ENCODE peak calls at places on chromosome 20, in six cellular contexts. One of them, this sample, is unnamed.

GRCh38 chr20:34262488-34263288 is 21.5 kb downstream of the ASIP start:
- DNase-seq in breast epithelium: no peak
- DNase-seq in coronary artery: no peak
- DNase-seq in small intestine: peak; percentile 15
- DNase-seq in tibial artery: no peak
- DNase-seq in sigmoid colon: peak; percentile 77
- DNase-seq in this sample: no peak

GRCh38 chr20:4949833-4950178 is 51.5 kb downstream of the SLC23A2 start:
- DNase-seq in sigmoid colon: no peak
- DNase-seq in tibial artery: no peak
- DNase-seq in coronary artery: no peak
- DNase-seq in breast epithelium: no peak
- DNase-seq in small intestine: no peak
- DNase-seq in this sample: no peak

GRCh38 chr20:32982617-32983458 is 21.4 kb downstream of the SUN5 start:
- DNase-seq in small intestine: peak; percentile 12
- DNase-seq in tibial artery: no peak
- DNase-seq in sigmoid colon: no peak
- DNase-seq in breast epithelium: no peak
- DNase-seq in coronary artery: no peak
- DNase-seq in this sample: peak; percentile 78

GRCh38 chr20:23668477-23668951 is 20.3 kb downstream of the CST4 start:
- DNase-seq in breast epithelium: no peak
- DNase-seq in sigmoid colon: peak; percentile 74
- DNase-seq in coronary artery: no peak
- DNase-seq in tibial artery: peak; percentile 57
- DNase-seq in small intestine: peak; percentile 61
- DNase-seq in this sample: no peak

GRCh38 chr20:39146394-39146793 is 184.2 kb downstream of the DHX35 start:
- DNase-seq in tibial artery: no peak
- DNase-seq in breast epithelium: no peak
- DNase-seq in small intestine: no peak
- DNase-seq in sigmoid colon: no peak
- DNase-seq in coronary artery: no peak
- DNase-seq in this sample: no peak

GRCh38 chr20:4951299-4951698 is 50.0 kb downstream of the SLC23A2 start:
- DNase-seq in small intestine: no peak
- DNase-seq in tibial artery: peak; percentile 51
- DNase-seq in breast epithelium: no peak
- DNase-seq in sigmoid colon: peak; percentile 71
- DNase-seq in coronary artery: no peak
- DNase-seq in this sample: no peak

GRCh38 chr20:401682-402495 is 6.2 kb upstream of the RBCK1 start:
- DNase-seq in tibial artery: no peak
- DNase-seq in breast epithelium: no peak
- DNase-seq in sigmoid colon: no peak
- DNase-seq in coronary artery: no peak
- DNase-seq in small intestine: peak; percentile 85
- DNase-seq in this sample: peak; percentile 80

GRCh38 chr20:40562031-40562430 is 127.0 kb downstream of the MAFB start:
- DNase-seq in tibial artery: no peak
- DNase-seq in small intestine: peak; percentile 51
- DNase-seq in breast epithelium: no peak
- DNase-seq in coronary artery: no peak
- DNase-seq in sigmoid colon: no peak
- DNase-seq in this sample: no peak

GRCh38 chr20:45419188-45420091 is 3.5 kb downstream of the PIGT start:
- DNase-seq in coronary artery: no peak
- DNase-seq in small intestine: peak; percentile 78
- DNase-seq in tibial artery: peak; percentile 82
- DNase-seq in breast epithelium: peak; percentile 85
- DNase-seq in sigmoid colon: peak; percentile 83
- DNase-seq in this sample: peak; percentile 98

GRCh38 chr20:4961746-4962145 is 39.6 kb downstream of the SLC23A2 start:
- DNase-seq in small intestine: no peak
- DNase-seq in coronary artery: no peak
- DNase-seq in breast epithelium: no peak
- DNase-seq in tibial artery: no peak
- DNase-seq in sigmoid colon: no peak
- DNase-seq in this sample: no peak

GRCh38 chr20:3677733-3678132 is 4.1 kb downstream of the ADAM33 start:
- DNase-seq in small intestine: no peak
- DNase-seq in coronary artery: no peak
- DNase-seq in tibial artery: no peak
- DNase-seq in breast epithelium: no peak
- DNase-seq in sigmoid colon: peak; percentile 92
- DNase-seq in this sample: peak; percentile 54

GRCh38 chr20:59784365-59785117 is 148.9 kb downstream of the SYCP2 start:
- DNase-seq in tibial artery: no peak
- DNase-seq in sigmoid colon: peak; percentile 46
- DNase-seq in coronary artery: peak; percentile 40
- DNase-seq in breast epithelium: no peak
- DNase-seq in small intestine: no peak
- DNase-seq in this sample: peak; percentile 69

GRCh38 chr20:8155848-8156602 is 24.0 kb downstream of the PLCB1 start:
- DNase-seq in breast epithelium: no peak
- DNase-seq in coronary artery: no peak
- DNase-seq in small intestine: peak; percentile 29
- DNase-seq in tibial artery: no peak
- DNase-seq in sigmoid colon: no peak
- DNase-seq in this sample: no peak

GRCh38 chr20:17898548-17898994 is 70.0 kb downstream of the SNX5 start:
- DNase-seq in sigmoid colon: peak; percentile 90
- DNase-seq in coronary artery: no peak
- DNase-seq in small intestine: peak; percentile 81
- DNase-seq in breast epithelium: peak; percentile 76
- DNase-seq in tibial artery: peak; percentile 87
- DNase-seq in this sample: no peak

GRCh38 chr20:33433465-33433864 is 10.1 kb downstream of the SNTA1 start:
- DNase-seq in breast epithelium: no peak
- DNase-seq in coronary artery: peak; percentile 89
- DNase-seq in small intestine: no peak
- DNase-seq in tibial artery: peak; percentile 81
- DNase-seq in sigmoid colon: peak; percentile 66
- DNase-seq in this sample: no peak

GRCh38 chr20:25623225-25623735 is 534 bp downstream of the NANP start:
- DNase-seq in coronary artery: no peak
- DNase-seq in tibial artery: peak; percentile 37
- DNase-seq in breast epithelium: no peak
- DNase-seq in small intestine: peak; percentile 33
- DNase-seq in sigmoid colon: peak; percentile 71
- DNase-seq in this sample: no peak

GRCh38 chr20:12837646-12838045 is 171.1 kb upstream of the SPTLC3 start:
- DNase-seq in small intestine: no peak
- DNase-seq in tibial artery: no peak
- DNase-seq in sigmoid colon: no peak
- DNase-seq in breast epithelium: no peak
- DNase-seq in coronary artery: no peak
- DNase-seq in this sample: no peak

GRCh38 chr20:36344517-36345132 is 38.5 kb downstream of the DLGAP4 start:
- DNase-seq in breast epithelium: no peak
- DNase-seq in sigmoid colon: no peak
- DNase-seq in coronary artery: no peak
- DNase-seq in tibial artery: no peak
- DNase-seq in small intestine: peak; percentile 33
- DNase-seq in this sample: peak; percentile 84

GRCh38 chr20:36342316-36342715 is 36.2 kb downstream of the DLGAP4 start:
- DNase-seq in coronary artery: no peak
- DNase-seq in tibial artery: no peak
- DNase-seq in sigmoid colon: no peak
- DNase-seq in breast epithelium: no peak
- DNase-seq in small intestine: no peak
- DNase-seq in this sample: no peak

GRCh38 chr20:36342721-36343120 is 36.6 kb downstream of the DLGAP4 start:
- DNase-seq in tibial artery: no peak
- DNase-seq in sigmoid colon: no peak
- DNase-seq in small intestine: no peak
- DNase-seq in coronary artery: no peak
- DNase-seq in breast epithelium: no peak
- DNase-seq in this sample: no peak

GRCh38 chr20:36341331-36342020 is 35.3 kb downstream of the DLGAP4 start:
- DNase-seq in breast epithelium: no peak
- DNase-seq in sigmoid colon: no peak
- DNase-seq in coronary artery: no peak
- DNase-seq in small intestine: no peak
- DNase-seq in tibial artery: no peak
- DNase-seq in this sample: no peak

DNA sequence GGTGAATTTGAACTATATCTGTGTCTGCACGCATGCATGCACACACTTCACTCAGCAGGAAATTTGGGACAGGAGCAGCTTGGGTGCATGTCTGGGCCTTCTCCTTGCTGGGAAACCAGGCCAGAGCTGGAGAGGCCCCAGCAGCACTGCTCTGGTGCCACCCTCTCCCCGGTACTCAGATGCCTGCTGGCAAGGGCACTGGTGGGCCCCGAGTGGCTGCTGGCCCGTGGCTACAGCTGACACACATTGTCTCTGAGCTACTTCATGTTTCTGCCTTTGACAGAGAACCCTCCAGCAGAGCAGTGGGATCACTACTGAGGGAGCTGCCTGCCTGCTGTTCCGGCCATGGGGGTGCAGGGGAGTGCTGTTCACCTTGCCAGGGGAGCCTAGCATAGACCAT is 37.5 kb downstream of the DLGAP4 start:
- DNase-seq in small intestine: no peak
- DNase-seq in coronary artery: no peak
- DNase-seq in sigmoid colon: no peak
- DNase-seq in breast epithelium: no peak
- DNase-seq in tibial artery: no peak
- DNase-seq in this sample: no peak
- H3K4me3 ChIP-seq in small intestine: no peak overlapping the region
- H3K4me3 ChIP-seq in coronary artery: no peak overlapping the region
- H3K4me3 ChIP-seq in sigmoid colon: no peak overlapping the region
- H3K4me3 ChIP-seq in breast epithelium: no peak overlapping the region
- H3K4me3 ChIP-seq in tibial artery: no peak overlapping the region
- H3K4me3 ChIP-seq in this sample: no peak overlapping the region

DNA sequence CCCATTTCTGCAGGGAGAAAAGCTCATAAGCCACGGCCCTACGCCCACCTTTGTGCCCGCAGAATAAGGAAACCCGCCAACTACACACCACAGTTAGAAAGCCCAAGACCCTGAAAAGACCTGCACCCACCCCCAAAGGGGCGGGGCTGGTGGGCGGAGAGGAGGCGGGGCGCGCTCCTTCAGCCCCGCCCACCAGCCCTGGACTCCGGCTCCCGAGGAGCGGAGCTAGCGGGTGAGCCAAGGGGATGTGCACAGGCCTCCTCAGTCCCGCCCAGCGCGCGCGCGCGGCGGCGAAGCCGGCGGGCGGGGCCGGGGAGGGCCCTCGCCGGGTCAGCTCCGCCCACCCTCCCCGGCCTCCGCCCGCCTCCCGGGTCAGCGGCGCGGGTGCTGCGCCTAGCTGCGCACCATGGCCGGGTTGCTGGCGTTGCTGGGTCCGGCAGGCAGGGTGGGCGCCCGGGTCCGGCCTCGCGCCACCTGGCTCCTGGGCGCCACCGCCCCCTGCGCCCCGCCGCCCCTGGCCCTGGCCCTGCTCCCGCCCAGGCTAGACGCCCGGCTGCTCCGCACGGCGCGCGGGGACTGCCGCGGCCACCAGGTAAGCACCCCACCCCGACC is at the start of gene FAM210B:
- DNase-seq in small intestine: peak; percentile 90
- DNase-seq in sigmoid colon: peak; percentile 94
- DNase-seq in coronary artery: peak; percentile 86
- DNase-seq in breast epithelium: peak; percentile 79
- DNase-seq in tibial artery: peak; percentile 84
- DNase-seq in this sample: peak; percentile 99
- H3K4me3 ChIP-seq in small intestine: peak within 1 kb of the TSS; percentile 89
- H3K4me3 ChIP-seq in sigmoid colon: peak within 1 kb of the TSS; percentile 87
- H3K4me3 ChIP-seq in coronary artery: peak within 1 kb of the TSS; percentile 92
- H3K4me3 ChIP-seq in breast epithelium: peak within 1 kb of the TSS; percentile 84
- H3K4me3 ChIP-seq in tibial artery: peak within 1 kb of the TSS; percentile 84
- H3K4me3 ChIP-seq in this sample: peak within 1 kb of the TSS; percentile 75

DNA sequence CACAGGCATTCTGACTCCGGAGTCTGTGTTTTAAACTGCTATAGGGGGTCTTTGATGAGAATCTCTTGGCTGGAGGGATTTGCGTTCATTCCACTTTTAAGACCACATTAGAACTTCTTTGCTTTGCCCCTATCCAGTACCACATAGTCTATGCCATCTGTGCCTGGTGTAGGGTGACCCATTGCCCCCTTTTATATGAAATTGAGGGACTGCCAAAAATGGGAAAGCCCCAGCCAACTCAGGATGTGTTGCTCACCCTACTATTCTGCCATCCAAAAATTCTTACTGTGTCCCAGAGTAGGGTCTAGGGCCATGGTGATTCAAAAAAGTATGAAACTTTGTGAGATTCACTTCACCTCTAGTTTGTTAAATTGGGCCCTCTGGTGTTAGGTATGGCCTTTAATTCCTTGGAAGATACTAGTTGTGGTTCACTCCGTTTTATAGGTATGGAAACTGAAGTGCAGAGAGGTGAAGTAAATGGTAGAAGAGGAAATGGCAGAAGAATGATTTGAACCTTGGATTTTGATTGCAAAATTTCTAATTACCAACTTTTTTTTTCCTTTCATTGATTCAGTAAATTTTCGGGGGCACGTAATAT is 1.4 kb downstream of the PFDN4 start:
- DNase-seq in breast epithelium: no peak
- DNase-seq in small intestine: no peak
- DNase-seq in tibial artery: no peak
- DNase-seq in sigmoid colon: no peak
- DNase-seq in coronary artery: no peak
- DNase-seq in this sample: no peak
- H3K4me3 ChIP-seq in breast epithelium: peak overlapping the region; percentile 90
- H3K4me3 ChIP-seq in small intestine: no peak overlapping the region
- H3K4me3 ChIP-seq in tibial artery: peak overlapping the region; percentile 98
- H3K4me3 ChIP-seq in sigmoid colon: peak overlapping the region; percentile 86
- H3K4me3 ChIP-seq in coronary artery: peak overlapping the region; percentile 98
- H3K4me3 ChIP-seq in this sample: peak overlapping the region; percentile 88

GRCh38 chr20:48818481-48818987 is 9.3 kb downstream of the PREX1 start:
- DNase-seq in small intestine: no peak
- DNase-seq in sigmoid colon: no peak
- DNase-seq in tibial artery: no peak
- DNase-seq in breast epithelium: no peak
- DNase-seq in coronary artery: no peak
- DNase-seq in this sample: no peak
- H3K4me3 ChIP-seq in small intestine: no peak overlapping the region
- H3K4me3 ChIP-seq in sigmoid colon: no peak overlapping the region
- H3K4me3 ChIP-seq in tibial artery: no peak overlapping the region
- H3K4me3 ChIP-seq in breast epithelium: no peak overlapping the region
- H3K4me3 ChIP-seq in coronary artery: no peak overlapping the region
- H3K4me3 ChIP-seq in this sample: no peak overlapping the region

This sample was measured in RWPE2.